ENCODE peak calls at places on chromosome 7, in six cellular contexts. M is SK-N-SH, W is ovary, V is body of pancreas, B is RWPE2, E is heart left ventricle. I is an unnamed sample.

GRCh38 chr7:80018941-80019808 is 115.5 kb upstream of the GNAI1 start:
- DNase-seq in M (peak; percentile 80), W (peak; percentile 45), V (peak; percentile 13), B (no peak), E (peak; percentile 22), I (no peak)

GRCh38 chr7:120741371-120742042 is 116.4 kb downstream of the TSPAN12 start:
- DNase-seq in M (no peak), W (no peak), V (no peak), B (no peak), E (no peak), I (no peak)

GRCh38 chr7:149779502-149779805 is 6.1 kb upstream of the ZNF467 start:
- DNase-seq in M (no peak), W (no peak), V (no peak), B (no peak), E (no peak), I (no peak)

GRCh38 chr7:128938524-128939074 is 872 bp downstream of the IRF5 start:
- DNase-seq in M (peak; percentile 70), W (no peak), V (peak; percentile 35), B (peak; percentile 57), E (no peak), I (no peak)

GRCh38 chr7:18607025-18607424 is 111.5 kb downstream of the HDAC9 start:
- DNase-seq in M (no peak), W (no peak), V (no peak), B (no peak), E (no peak), I (no peak)

GRCh38 chr7:151025924-151026671 is 1.8 kb upstream of the ATG9B start:
- DNase-seq in M (no peak), W (no peak), V (no peak), B (no peak), E (no peak), I (no peak)

GRCh38 chr7:82406937-82407336 is 36.6 kb downstream of the CACNA2D1 start:
- DNase-seq in M (no peak), W (no peak), V (no peak), B (no peak), E (no peak), I (no peak)

GRCh38 chr7:130942211-130942964 is 208.4 kb upstream of the KLF14 start:
- DNase-seq in M (no peak), W (peak; percentile 52), V (peak; percentile 82), B (no peak), E (no peak), I (no peak)

DNA sequence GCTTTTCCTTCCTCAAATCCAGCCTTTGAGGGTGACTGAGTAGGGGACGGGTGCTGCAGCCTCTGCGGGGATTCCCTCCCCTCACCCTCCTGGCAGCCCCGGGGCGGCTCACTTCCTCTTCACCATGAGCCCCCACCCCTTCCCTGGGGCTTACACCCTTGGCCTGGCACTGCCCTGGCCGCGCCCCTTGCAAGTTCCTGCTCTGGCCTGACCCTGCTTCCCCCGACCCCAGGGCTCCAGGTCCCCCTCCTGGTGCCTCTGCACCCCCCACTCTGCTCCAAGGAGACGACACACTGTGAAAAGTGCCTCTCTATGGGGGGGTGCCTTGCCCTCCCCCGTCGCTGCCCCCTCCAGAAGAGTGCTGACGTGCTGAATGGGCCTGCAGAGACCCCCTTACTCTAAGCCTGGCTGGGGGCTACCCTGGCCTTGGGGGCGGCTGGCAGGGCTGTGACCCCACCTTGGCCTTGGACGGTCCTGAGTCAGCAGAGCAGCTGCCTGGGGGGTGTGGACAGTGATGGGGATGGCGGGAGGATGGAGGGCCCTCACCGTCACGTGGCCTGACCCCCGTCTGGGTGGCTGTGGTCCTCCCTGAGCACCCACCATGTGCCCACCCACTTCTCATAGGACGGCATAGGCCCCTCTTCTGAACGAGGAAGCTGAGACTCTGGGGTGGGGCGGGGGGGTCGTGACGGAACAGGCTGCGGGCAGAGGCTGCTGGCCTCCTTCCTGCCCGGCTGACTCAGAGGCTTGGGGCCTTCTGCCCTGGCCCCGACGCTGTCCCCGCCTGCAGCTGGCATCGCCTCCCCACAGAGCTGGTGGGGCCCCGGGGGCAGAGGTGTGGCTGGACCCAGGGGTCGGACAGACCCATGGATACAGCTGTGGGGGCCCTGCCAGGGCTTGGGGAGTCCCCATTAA is 9.8 kb downstream of the LFNG start:
- DNase-seq in M (no peak), W (no peak), V (peak; percentile 79), B (peak; percentile 71), E (peak; percentile 74), I (peak; percentile 81)
- H3K4me1 ChIP-seq in M (peaks cover 40% of the 10 kb centered on the region), W (no peaks in the 10 kb centered on the region), V (peaks cover 73% of the 10 kb centered on the region), B (peaks cover 41% of the 10 kb centered on the region), E (peaks cover 27% of the 10 kb centered on the region), I (peaks cover 35% of the 10 kb centered on the region)

GRCh38 chr7:27106181-27106905 is 3.9 kb upstream of the HOXA2 start:
- DNase-seq in M (peak; percentile 73), W (no peak), V (no peak), B (no peak), E (no peak), I (no peak)
- H3K27me3 ChIP-seq in M (peaks cover 100% of the 10 kb centered on the region), W (peaks cover 3% of the 10 kb centered on the region), V (no peaks in the 10 kb centered on the region), B (no peaks in the 10 kb centered on the region), E (peaks cover 100% of the 10 kb centered on the region), I (no peaks in the 10 kb centered on the region)

GRCh38 chr7:50330254-50330653 is 25.7 kb downstream of the IKZF1 start:
- DNase-seq in M (no peak), W (no peak), V (no peak), B (no peak), E (no peak), I (no peak)
- H3K4me1 ChIP-seq in M (peaks cover 6% of the 10 kb centered on the region), W (no peaks in the 10 kb centered on the region), V (no peaks in the 10 kb centered on the region), B (no peaks in the 10 kb centered on the region), E (no peaks in the 10 kb centered on the region), I (no peaks in the 10 kb centered on the region)

DNA sequence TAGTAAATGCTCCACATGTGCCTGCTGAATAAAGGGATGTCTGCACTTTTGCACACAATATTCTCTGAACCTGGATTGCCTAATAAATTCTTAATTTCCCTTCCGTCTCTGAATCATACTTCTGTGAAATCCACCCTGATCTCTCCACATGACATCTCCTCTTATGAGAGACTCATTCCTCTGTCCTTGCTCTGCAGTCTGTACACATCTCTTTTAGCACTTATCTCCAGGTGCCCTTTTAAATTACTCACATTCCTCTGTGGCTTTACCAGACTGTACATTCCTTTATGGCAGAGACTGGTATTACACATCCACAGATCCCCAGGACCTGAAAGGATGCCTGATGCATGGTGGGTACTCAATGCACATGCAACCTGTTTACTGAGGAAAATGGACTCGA is 527.6 kb downstream of the PHTF2 start:
- DNase-seq in M (no peak), W (no peak), V (no peak), B (no peak), E (no peak), I (no peak)
- H3K27me3 ChIP-seq in M (no peaks in the 10 kb centered on the region), W (no peaks in the 10 kb centered on the region), V (no peaks in the 10 kb centered on the region), B (no peaks in the 10 kb centered on the region), E (no peaks in the 10 kb centered on the region), I (no peaks in the 10 kb centered on the region)

DNA sequence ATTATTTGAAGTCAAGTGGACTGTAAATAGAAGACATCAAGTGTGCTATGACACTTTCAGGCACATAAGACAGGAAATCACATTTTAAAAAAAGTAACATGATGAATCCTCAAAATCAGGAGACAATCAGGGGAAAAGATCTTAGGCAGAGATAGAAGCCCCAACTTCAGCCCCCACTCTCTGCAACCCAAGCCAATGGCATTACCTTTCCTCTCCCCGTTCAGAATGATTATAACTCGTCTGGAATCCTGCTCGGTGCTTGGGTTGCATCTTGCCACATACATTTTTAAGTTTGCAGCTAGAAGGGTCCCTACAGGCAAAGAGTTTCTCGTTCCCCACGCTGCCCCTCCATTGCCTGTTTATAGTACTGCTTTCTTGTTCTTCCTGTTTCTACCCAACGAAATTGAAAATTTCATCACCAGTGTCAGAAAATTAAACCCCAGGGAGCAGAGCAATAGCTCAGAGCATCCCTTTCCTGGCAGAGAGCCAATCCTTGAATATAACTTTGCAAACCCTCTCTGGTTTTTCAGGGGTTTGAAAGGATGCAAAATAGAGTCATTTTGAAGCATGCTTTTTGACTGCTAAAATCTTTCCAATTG is 260.5 kb upstream of the AOAH start:
- DNase-seq in M (no peak), W (no peak), V (no peak), B (no peak), E (no peak), I (no peak)
- H3K4me1 ChIP-seq in M (peaks cover 39% of the 10 kb centered on the region), W (peaks cover 2% of the 10 kb centered on the region), V (peaks cover 4% of the 10 kb centered on the region), B (no peaks in the 10 kb centered on the region), E (peaks cover 8% of the 10 kb centered on the region), I (peaks cover 7% of the 10 kb centered on the region)

GRCh38 chr7:135188298-135188984 is 17.9 kb upstream of the CYREN start:
- DNase-seq in M (no peak), W (no peak), V (peak; percentile 52), B (no peak), E (peak; percentile 13), I (no peak)
- H3K27me3 ChIP-seq in M (no peaks in the 10 kb centered on the region), W (no peaks in the 10 kb centered on the region), V (no peaks in the 10 kb centered on the region), B (no peaks in the 10 kb centered on the region), E (no peaks in the 10 kb centered on the region), I (no peaks in the 10 kb centered on the region)

GRCh38 chr7:148701414-148701813 is 2.7 kb downstream of the CUL1 start:
- DNase-seq in M (no peak), W (no peak), V (no peak), B (no peak), E (no peak), I (no peak)
- H3K4me1 ChIP-seq in M (peaks cover 38% of the 10 kb centered on the region), W (peaks cover 20% of the 10 kb centered on the region), V (peaks cover 58% of the 10 kb centered on the region), B (peaks cover 21% of the 10 kb centered on the region), E (peaks cover 57% of the 10 kb centered on the region), I (no peaks in the 10 kb centered on the region)

I was measured in tibial artery.